ENCODE peak calls at places on chromosomes 3 and 15, in five cellular contexts. One of them, this sample, is unnamed.

GRCh38 chr3:42161050-42161935 is 70.1 kb downstream of the TRAK1 start:
- DNase-seq in NB4: no peak
- DNase-seq in GM12878: no peak
- DNase-seq in cardiac fibroblast: peak
- DNase-seq in A549: no peak
- DNase-seq in this sample: no peak

GRCh38 chr3:4914464-4914863 is 64.8 kb upstream of the BHLHE40 start:
- DNase-seq in GM12878: no peak
- DNase-seq in NB4: no peak
- DNase-seq in cardiac fibroblast: no peak
- DNase-seq in A549: no peak
- DNase-seq in this sample: no peak

GRCh38 chr3:179265092-179265491 is 14.2 kb upstream of the KCNMB3 start:
- DNase-seq in GM12878: no peak
- DNase-seq in cardiac fibroblast: no peak
- DNase-seq in A549: no peak
- DNase-seq in NB4: no peak
- DNase-seq in this sample: no peak

GRCh38 chr3:134372405-134373277 is 1.6 kb downstream of the AMOTL2 start:
- DNase-seq in A549: no peak
- DNase-seq in GM12878: no peak
- DNase-seq in cardiac fibroblast: no peak
- DNase-seq in NB4: no peak
- DNase-seq in this sample: no peak

GRCh38 chr3:120559228-120560061 is 36.7 kb upstream of the NDUFB4 start:
- DNase-seq in NB4: peak
- DNase-seq in A549: peak
- DNase-seq in cardiac fibroblast: peak
- DNase-seq in GM12878: no peak
- DNase-seq in this sample: no peak

GRCh38 chr3:71580636-71581215 is 2.8 kb downstream of the FOXP1 start:
- DNase-seq in cardiac fibroblast: no peak
- DNase-seq in NB4: peak
- DNase-seq in A549: no peak
- DNase-seq in GM12878: no peak
- DNase-seq in this sample: no peak

GRCh38 chr3:42507252-42507651 is 4.8 kb downstream of the VIPR1 start:
- DNase-seq in cardiac fibroblast: no peak
- DNase-seq in NB4: peak
- DNase-seq in A549: no peak
- DNase-seq in GM12878: no peak
- DNase-seq in this sample: no peak

GRCh38 chr15:76059320-76060097 is at the start of gene TMEM266:
- DNase-seq in GM12878: no peak
- DNase-seq in A549: peak
- DNase-seq in NB4: peak
- DNase-seq in cardiac fibroblast: peak
- DNase-seq in this sample: peak

GRCh38 chr3:44476181-44476599 is 1.3 kb downstream of the ZNF445 start:
- DNase-seq in GM12878: no peak
- DNase-seq in cardiac fibroblast: peak
- DNase-seq in A549: no peak
- DNase-seq in NB4: peak
- DNase-seq in this sample: peak

GRCh38 chr3:84959470-84960380 is 936 bp downstream of the CADM2 start:
- DNase-seq in GM12878: no peak
- DNase-seq in cardiac fibroblast: no peak
- DNase-seq in NB4: no peak
- DNase-seq in A549: no peak
- DNase-seq in this sample: no peak

GRCh38 chr3:54600441-54601204 is 327.2 kb downstream of the LRTM1 start:
- DNase-seq in NB4: no peak
- DNase-seq in cardiac fibroblast: no peak
- DNase-seq in A549: no peak
- DNase-seq in GM12878: no peak
- DNase-seq in this sample: no peak

GRCh38 chr3:127799476-127800222 is 22.7 kb downstream of the MGLL start:
- DNase-seq in A549: peak
- DNase-seq in GM12878: no peak
- DNase-seq in NB4: no peak
- DNase-seq in cardiac fibroblast: peak
- DNase-seq in this sample: no peak

GRCh38 chr3:127775398-127776109 is 46.8 kb downstream of the MGLL start:
- DNase-seq in NB4: peak
- DNase-seq in GM12878: no peak
- DNase-seq in A549: no peak
- DNase-seq in cardiac fibroblast: peak
- DNase-seq in this sample: peak

GRCh38 chr15:87362531-87362930 is 894.0 kb downstream of the NTRK3 start:
- DNase-seq in cardiac fibroblast: no peak
- DNase-seq in A549: no peak
- DNase-seq in GM12878: no peak
- DNase-seq in NB4: no peak
- DNase-seq in this sample: no peak

GRCh38 chr3:177451277-177451880 is 254.1 kb upstream of the TBL1XR1 start:
- DNase-seq in NB4: no peak
- DNase-seq in A549: no peak
- DNase-seq in GM12878: no peak
- DNase-seq in cardiac fibroblast: no peak
- DNase-seq in this sample: no peak

GRCh38 chr3:107662109-107662477 is 139.3 kb downstream of the BBX start:
- DNase-seq in cardiac fibroblast: peak
- DNase-seq in GM12878: no peak
- DNase-seq in A549: no peak
- DNase-seq in NB4: no peak
- DNase-seq in this sample: peak
- H3K4me3 ChIP-seq in cardiac fibroblast: peak
- H3K4me3 ChIP-seq in GM12878: no peak
- H3K4me3 ChIP-seq in A549: no peak
- H3K4me3 ChIP-seq in NB4: no peak
- H3K4me3 ChIP-seq in this sample: no peak

DNA sequence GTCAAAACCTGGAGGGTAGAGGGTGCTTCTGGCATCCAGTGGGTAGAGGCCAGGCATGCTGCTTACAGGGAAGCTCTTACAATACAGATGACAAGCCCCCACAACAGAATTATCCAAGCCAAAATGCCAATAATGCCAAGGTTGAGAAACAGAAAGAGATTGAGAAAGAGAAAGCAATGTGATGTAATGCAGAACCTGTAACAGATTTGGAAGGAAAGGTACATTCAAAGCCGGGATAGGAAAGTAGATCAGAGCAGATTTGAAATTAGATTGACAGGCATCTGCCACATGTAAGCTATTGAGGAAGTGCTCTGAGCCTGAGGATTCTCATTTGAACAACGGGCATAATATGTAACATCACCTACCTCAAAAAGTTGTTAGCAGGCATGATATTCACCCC is 157.9 kb downstream of the FHIT start:
- DNase-seq in NB4: no peak
- DNase-seq in A549: no peak
- DNase-seq in cardiac fibroblast: no peak
- DNase-seq in GM12878: no peak
- DNase-seq in this sample: no peak
- TF ChIP-seq CTCF in NB4: no peak
- TF ChIP-seq CTCF in A549: no peak
- TF ChIP-seq CTCF in cardiac fibroblast: no peak
- TF ChIP-seq CTCF in GM12878: no peak
- TF ChIP-seq CTCF in this sample: no peak

DNA sequence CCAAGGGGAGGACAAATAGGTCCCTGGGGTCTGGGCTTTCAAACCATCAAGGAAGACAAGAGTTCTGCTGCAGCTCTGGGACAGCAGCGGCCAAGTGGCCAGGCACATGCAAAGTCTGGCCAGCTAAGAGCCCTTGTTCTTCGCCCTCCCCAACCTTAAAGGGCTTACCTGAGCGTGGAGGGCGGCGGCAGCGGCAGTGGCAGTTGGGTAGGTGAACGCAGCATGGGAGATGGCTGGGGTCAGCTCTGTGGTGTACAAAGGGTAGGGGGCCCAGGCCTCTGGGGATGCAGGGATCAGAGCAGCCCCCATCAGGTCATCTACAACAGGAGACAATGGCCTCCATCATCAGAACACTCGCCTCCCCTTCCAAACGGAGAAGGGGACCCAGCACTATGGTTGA is 27.1 kb downstream of the RBPMS2 start:
- DNase-seq in NB4: no peak
- DNase-seq in cardiac fibroblast: no peak
- DNase-seq in GM12878: no peak
- DNase-seq in A549: no peak
- DNase-seq in this sample: no peak
- H3K4me3 ChIP-seq in NB4: no peak
- H3K4me3 ChIP-seq in cardiac fibroblast: no peak
- H3K4me3 ChIP-seq in GM12878: no peak
- H3K4me3 ChIP-seq in A549: no peak
- H3K4me3 ChIP-seq in this sample: no peak

GRCh38 chr15:48176957-48177356 is 1.1 kb downstream of the MYEF2 start:
- DNase-seq in NB4: no peak
- DNase-seq in GM12878: no peak
- DNase-seq in A549: no peak
- DNase-seq in cardiac fibroblast: no peak
- DNase-seq in this sample: no peak

GRCh38 chr15:48176097-48176496 is 2.0 kb downstream of the MYEF2 start:
- DNase-seq in A549: no peak
- DNase-seq in NB4: no peak
- DNase-seq in GM12878: no peak
- DNase-seq in cardiac fibroblast: no peak
- DNase-seq in this sample: no peak

GRCh38 chr15:48178612-48178931 is 477 bp upstream of the MYEF2 start:
- DNase-seq in A549: no peak
- DNase-seq in GM12878: no peak
- DNase-seq in cardiac fibroblast: no peak
- DNase-seq in NB4: no peak
- DNase-seq in this sample: no peak

GRCh38 chr15:48177383-48177874 is 666 bp downstream of the MYEF2 start:
- DNase-seq in GM12878: peak
- DNase-seq in NB4: no peak
- DNase-seq in A549: peak
- DNase-seq in cardiac fibroblast: peak
- DNase-seq in this sample: peak

GRCh38 chr15:48177875-48178611 is at the start of gene MYEF2:
- DNase-seq in NB4: no peak
- DNase-seq in cardiac fibroblast: peak
- DNase-seq in A549: peak
- DNase-seq in GM12878: peak
- DNase-seq in this sample: peak
- TF ChIP-seq CTCF in NB4: no peak
- TF ChIP-seq CTCF in cardiac fibroblast: no peak
- TF ChIP-seq CTCF in A549: no peak
- TF ChIP-seq CTCF in GM12878: no peak
- TF ChIP-seq CTCF in this sample: no peak

GRCh38 chr3:149653564-149653963 is 4.3 kb downstream of the WWTR1 start:
- DNase-seq in NB4: no peak
- DNase-seq in GM12878: no peak
- DNase-seq in A549: no peak
- DNase-seq in cardiac fibroblast: no peak
- DNase-seq in this sample: no peak
- H3K4me3 ChIP-seq in NB4: no peak
- H3K4me3 ChIP-seq in GM12878: peak
- H3K4me3 ChIP-seq in A549: peak
- H3K4me3 ChIP-seq in cardiac fibroblast: no peak
- H3K4me3 ChIP-seq in this sample: no peak